ENCODE peak calls at places on chromosomes 7 and 10, in six cellular contexts. One of them, this sample, is unnamed.

GRCh38 chr10:30413996-30414576 is 19.9 kb upstream of the MAP3K8 start:
- DNase-seq in HL-60: peak
- DNase-seq in A549: peak
- DNase-seq in HepG2: peak
- DNase-seq in GM23338: peak
- DNase-seq in SK-N-SH: peak
- DNase-seq in this sample: no peak

GRCh38 chr7:46930336-46930735 is 651.6 kb downstream of the TNS3 start:
- DNase-seq in HL-60: no peak
- DNase-seq in A549: peak
- DNase-seq in HepG2: no peak
- DNase-seq in GM23338: no peak
- DNase-seq in SK-N-SH: no peak
- DNase-seq in this sample: peak

GRCh38 chr10:85922363-85923129 is 444.0 kb downstream of the GRID1 start:
- DNase-seq in HL-60: no peak
- DNase-seq in A549: no peak
- DNase-seq in HepG2: no peak
- DNase-seq in GM23338: no peak
- DNase-seq in SK-N-SH: no peak
- DNase-seq in this sample: no peak

GRCh38 chr7:54932818-54933543 is 85.8 kb upstream of the EGFR start:
- DNase-seq in HL-60: no peak
- DNase-seq in A549: peak
- DNase-seq in HepG2: peak
- DNase-seq in GM23338: peak
- DNase-seq in SK-N-SH: peak
- DNase-seq in this sample: no peak

GRCh38 chr7:155584261-155584660 is 37.9 kb upstream of the CNPY1 start:
- DNase-seq in HL-60: no peak
- DNase-seq in A549: no peak
- DNase-seq in HepG2: no peak
- DNase-seq in GM23338: no peak
- DNase-seq in SK-N-SH: no peak
- DNase-seq in this sample: no peak

GRCh38 chr7:24700446-24701044 is 56.7 kb downstream of the GSDME start:
- DNase-seq in HL-60: no peak
- DNase-seq in A549: no peak
- DNase-seq in HepG2: no peak
- DNase-seq in GM23338: no peak
- DNase-seq in SK-N-SH: no peak
- DNase-seq in this sample: no peak

GRCh38 chr10:21978191-21978862 is 25.2 kb downstream of the DNAJC1 start:
- DNase-seq in HL-60: no peak
- DNase-seq in A549: no peak
- DNase-seq in HepG2: no peak
- DNase-seq in GM23338: peak
- DNase-seq in SK-N-SH: no peak
- DNase-seq in this sample: no peak

GRCh38 chr7:40437936-40438634 is 303.3 kb downstream of the SUGCT start:
- DNase-seq in HL-60: no peak
- DNase-seq in A549: no peak
- DNase-seq in HepG2: no peak
- DNase-seq in GM23338: no peak
- DNase-seq in SK-N-SH: no peak
- DNase-seq in this sample: no peak

GRCh38 chr10:92880233-92880861 is 32.0 kb downstream of the EXOC6 start:
- DNase-seq in HL-60: peak
- DNase-seq in A549: peak
- DNase-seq in HepG2: peak
- DNase-seq in GM23338: peak
- DNase-seq in SK-N-SH: peak
- DNase-seq in this sample: no peak

GRCh38 chr7:12674861-12675260 is 12.6 kb upstream of the ARL4A start:
- DNase-seq in HL-60: peak
- DNase-seq in A549: no peak
- DNase-seq in HepG2: peak
- DNase-seq in GM23338: peak
- DNase-seq in SK-N-SH: peak
- DNase-seq in this sample: no peak

GRCh38 chr10:47409171-47409865 is 25.2 kb upstream of the ZNF488 start:
- DNase-seq in HL-60: no peak
- DNase-seq in A549: no peak
- DNase-seq in HepG2: no peak
- DNase-seq in GM23338: no peak
- DNase-seq in SK-N-SH: no peak
- DNase-seq in this sample: no peak

GRCh38 chr7:99901581-99901980 is 17.7 kb downstream of the TRIM4 start:
- DNase-seq in HL-60: no peak
- DNase-seq in A549: no peak
- DNase-seq in HepG2: no peak
- DNase-seq in GM23338: no peak
- DNase-seq in SK-N-SH: no peak
- DNase-seq in this sample: no peak

GRCh38 chr7:99894738-99895137 is 17.9 kb upstream of the OR2AE1 start:
- DNase-seq in HL-60: no peak
- DNase-seq in A549: no peak
- DNase-seq in HepG2: no peak
- DNase-seq in GM23338: no peak
- DNase-seq in SK-N-SH: no peak
- DNase-seq in this sample: no peak

GRCh38 chr7:99897688-99898357 is 21.0 kb upstream of the OR2AE1 start:
- DNase-seq in HL-60: peak
- DNase-seq in A549: no peak
- DNase-seq in HepG2: no peak
- DNase-seq in GM23338: no peak
- DNase-seq in SK-N-SH: no peak
- DNase-seq in this sample: no peak

GRCh38 chr7:99899830-99900519 is 19.4 kb downstream of the TRIM4 start:
- DNase-seq in HL-60: no peak
- DNase-seq in A549: no peak
- DNase-seq in HepG2: no peak
- DNase-seq in GM23338: no peak
- DNase-seq in SK-N-SH: no peak
- DNase-seq in this sample: no peak

DNA sequence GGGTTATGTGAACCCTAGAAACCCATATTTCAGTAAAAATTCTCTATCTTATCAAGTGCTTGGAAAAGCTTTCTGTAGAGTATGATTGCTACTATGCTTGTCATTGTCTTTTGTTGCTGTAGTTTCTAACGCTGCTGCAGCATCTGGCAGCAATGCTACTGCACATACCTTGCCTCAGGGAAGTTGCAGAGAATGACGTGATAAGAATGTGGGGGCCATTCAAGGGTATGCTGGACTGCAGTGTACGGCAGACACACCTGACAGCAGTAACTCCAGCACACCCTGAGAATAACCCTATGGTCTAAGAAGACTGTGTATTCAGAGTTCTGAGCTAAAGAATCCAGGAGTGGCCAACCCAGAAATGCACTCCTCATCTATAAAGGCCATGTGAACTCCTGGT is 20.5 kb downstream of the TRIM4 start:
- DNase-seq in HL-60: no peak
- DNase-seq in A549: no peak
- DNase-seq in HepG2: no peak
- DNase-seq in GM23338: no peak
- DNase-seq in SK-N-SH: no peak
- DNase-seq in this sample: no peak
- TF ChIP-seq REST in HL-60: no peak
- TF ChIP-seq REST in A549: no peak
- TF ChIP-seq REST in HepG2: no peak
- TF ChIP-seq REST in GM23338: no peak
- TF ChIP-seq REST in SK-N-SH: no peak
- TF ChIP-seq REST in this sample: no peak

GRCh38 chr7:17183630-17184328 is 114.7 kb upstream of the AHR start:
- DNase-seq in HL-60: no peak
- DNase-seq in A549: no peak
- DNase-seq in HepG2: no peak
- DNase-seq in GM23338: no peak
- DNase-seq in SK-N-SH: no peak
- DNase-seq in this sample: no peak
- TF ChIP-seq REST in HL-60: no peak
- TF ChIP-seq REST in A549: no peak
- TF ChIP-seq REST in HepG2: no peak
- TF ChIP-seq REST in GM23338: no peak
- TF ChIP-seq REST in SK-N-SH: no peak
- TF ChIP-seq REST in this sample: no peak

DNA sequence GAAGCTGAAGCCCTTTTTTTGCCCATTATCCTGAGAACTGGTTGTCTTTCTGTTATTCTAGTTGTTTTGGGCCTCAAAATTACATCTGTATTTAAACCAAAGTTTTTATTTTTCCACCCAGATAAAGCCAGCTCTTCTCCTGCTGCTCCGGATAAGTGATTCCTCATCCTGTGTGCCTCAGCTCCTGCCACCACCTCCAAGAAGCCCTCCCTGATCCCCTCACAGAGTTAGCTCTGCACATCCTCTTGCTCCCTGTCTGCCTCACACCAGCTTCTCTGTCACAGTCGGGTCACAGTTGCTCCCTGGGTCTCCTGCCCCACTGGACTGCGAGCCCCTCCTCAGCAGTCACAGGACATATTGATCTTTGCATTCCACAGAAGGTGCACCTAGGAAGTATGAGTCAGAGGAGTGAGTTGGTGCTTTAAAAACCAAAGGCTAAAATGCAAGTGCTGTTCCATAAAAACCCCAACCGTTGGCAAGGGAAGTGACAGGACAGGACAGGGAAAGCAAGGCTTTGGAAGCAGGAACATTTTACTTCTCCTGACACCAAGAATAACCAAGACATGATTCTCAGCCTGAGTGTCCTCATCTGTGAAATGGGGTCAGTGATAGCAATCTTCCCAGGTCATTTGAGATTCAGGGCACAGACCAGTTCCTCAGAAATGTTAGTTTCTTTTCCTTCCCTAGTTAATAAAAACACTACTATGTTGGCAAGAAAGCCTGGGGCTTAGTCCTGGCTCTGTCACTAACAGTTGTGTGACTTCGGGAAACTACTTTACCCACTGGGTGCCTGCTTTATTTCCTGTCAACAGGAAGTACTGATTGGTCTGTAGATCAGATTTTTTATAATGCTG is 36.5 kb upstream of the EEPD1 start:
- DNase-seq in HL-60: no peak
- DNase-seq in A549: no peak
- DNase-seq in HepG2: peak
- DNase-seq in GM23338: no peak
- DNase-seq in SK-N-SH: no peak
- DNase-seq in this sample: peak
- TF ChIP-seq REST in HL-60: no peak
- TF ChIP-seq REST in A549: no peak
- TF ChIP-seq REST in HepG2: no peak
- TF ChIP-seq REST in GM23338: no peak
- TF ChIP-seq REST in SK-N-SH: no peak
- TF ChIP-seq REST in this sample: no peak

DNA sequence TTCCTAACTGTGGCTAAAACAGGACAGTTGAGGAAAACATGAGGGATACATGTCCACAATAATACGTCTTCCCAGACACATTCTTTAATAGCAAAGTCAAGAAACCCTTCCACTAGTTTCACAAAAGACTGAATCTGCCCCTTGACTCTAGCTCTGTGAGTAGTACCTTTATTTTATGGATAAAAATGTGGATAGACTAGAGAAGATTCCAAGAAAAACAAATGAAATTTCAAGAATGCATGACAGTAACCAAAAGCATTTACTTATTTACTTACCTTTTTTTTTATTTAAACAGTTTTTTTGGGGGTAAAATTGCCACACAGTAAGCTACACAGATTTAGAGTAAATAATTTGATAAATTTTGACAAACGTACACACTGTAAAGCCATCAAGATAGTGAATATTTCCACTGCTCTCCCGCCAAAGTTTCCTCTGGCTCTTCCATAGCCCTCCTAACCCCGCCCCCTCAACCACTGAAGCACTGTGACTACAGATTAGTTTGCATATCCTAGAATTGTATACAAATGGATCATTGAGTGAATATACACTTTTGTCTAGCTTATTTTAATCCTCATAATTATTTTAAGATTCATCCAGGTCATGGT is 420.4 kb upstream of the ZMIZ1 start:
- DNase-seq in HL-60: no peak
- DNase-seq in A549: no peak
- DNase-seq in HepG2: no peak
- DNase-seq in GM23338: no peak
- DNase-seq in SK-N-SH: no peak
- DNase-seq in this sample: no peak
- TF ChIP-seq REST in HL-60: no peak
- TF ChIP-seq REST in A549: no peak
- TF ChIP-seq REST in HepG2: no peak
- TF ChIP-seq REST in GM23338: no peak
- TF ChIP-seq REST in SK-N-SH: no peak
- TF ChIP-seq REST in this sample: no peak

GRCh38 chr7:128350708-128351295 is 7.1 kb upstream of the RBM28 start:
- DNase-seq in HL-60: no peak
- DNase-seq in A549: no peak
- DNase-seq in HepG2: no peak
- DNase-seq in GM23338: no peak
- DNase-seq in SK-N-SH: peak
- DNase-seq in this sample: no peak
- TF ChIP-seq REST in HL-60: no peak
- TF ChIP-seq REST in A549: no peak
- TF ChIP-seq REST in HepG2: no peak
- TF ChIP-seq REST in GM23338: no peak
- TF ChIP-seq REST in SK-N-SH: no peak
- TF ChIP-seq REST in this sample: no peak

GRCh38 chr7:22110227-22110839 is 164.6 kb upstream of the CDCA7L start:
- DNase-seq in HL-60: peak
- DNase-seq in A549: peak
- DNase-seq in HepG2: peak
- DNase-seq in GM23338: peak
- DNase-seq in SK-N-SH: peak
- DNase-seq in this sample: peak

GRCh38 chr7:22110881-22111280 is 165.2 kb upstream of the CDCA7L start:
- DNase-seq in HL-60: no peak
- DNase-seq in A549: no peak
- DNase-seq in HepG2: peak
- DNase-seq in GM23338: no peak
- DNase-seq in SK-N-SH: no peak
- DNase-seq in this sample: no peak

GRCh38 chr7:22108151-22108845 is 162.6 kb upstream of the CDCA7L start:
- DNase-seq in HL-60: no peak
- DNase-seq in A549: no peak
- DNase-seq in HepG2: no peak
- DNase-seq in GM23338: no peak
- DNase-seq in SK-N-SH: no peak
- DNase-seq in this sample: no peak

GRCh38 chr7:22111661-22112060 is 166.0 kb upstream of the CDCA7L start:
- DNase-seq in HL-60: no peak
- DNase-seq in A549: no peak
- DNase-seq in HepG2: no peak
- DNase-seq in GM23338: no peak
- DNase-seq in SK-N-SH: no peak
- DNase-seq in this sample: no peak

GRCh38 chr7:22109761-22110160 is 164.1 kb upstream of the CDCA7L start:
- DNase-seq in HL-60: peak
- DNase-seq in A549: peak
- DNase-seq in HepG2: peak
- DNase-seq in GM23338: peak
- DNase-seq in SK-N-SH: peak
- DNase-seq in this sample: no peak
- TF ChIP-seq REST in HL-60: no peak
- TF ChIP-seq REST in A549: no peak
- TF ChIP-seq REST in HepG2: no peak
- TF ChIP-seq REST in GM23338: no peak
- TF ChIP-seq REST in SK-N-SH: no peak
- TF ChIP-seq REST in this sample: no peak

GRCh38 chr10:3471927-3472704 is 299.5 kb upstream of the PITRM1 start:
- DNase-seq in HL-60: no peak
- DNase-seq in A549: no peak
- DNase-seq in HepG2: no peak
- DNase-seq in GM23338: peak
- DNase-seq in SK-N-SH: no peak
- DNase-seq in this sample: no peak
- TF ChIP-seq REST in HL-60: no peak
- TF ChIP-seq REST in A549: no peak
- TF ChIP-seq REST in HepG2: no peak
- TF ChIP-seq REST in GM23338: no peak
- TF ChIP-seq REST in SK-N-SH: no peak
- TF ChIP-seq REST in this sample: no peak

This sample was measured in Panc1.